ENCODE peak calls at places on chromosomes 11 and 22, in nine cellular contexts. One of them, this sample, is unnamed.

GRCh38 chr11:15650105-15650938 is 535.6 kb downstream of the INSC start:
- DNase-seq in OCI-LY7: peak; percentile 81
- DNase-seq in GM04504: peak; percentile 87
- DNase-seq in NCI-H1436: peak; percentile 87
- DNase-seq in RPMI8226: peak; percentile 81
- DNase-seq in CD8-positive, alpha-beta T cell: peak; percentile 66
- DNase-seq in SJSA1: peak; percentile 100
- DNase-seq in A673: peak; percentile 92
- DNase-seq in NCI-H774: peak; percentile 93
- DNase-seq in this sample: peak; percentile 81

GRCh38 chr11:111654611-111655010 is 52.4 kb downstream of the SIK2 start:
- DNase-seq in A673: no peak
- DNase-seq in GM04504: no peak
- DNase-seq in CD8-positive, alpha-beta T cell: no peak
- DNase-seq in NCI-H1436: no peak
- DNase-seq in RPMI8226: no peak
- DNase-seq in NCI-H774: no peak
- DNase-seq in OCI-LY7: no peak
- DNase-seq in SJSA1: no peak
- DNase-seq in this sample: no peak

GRCh38 chr11:102384419-102385052 is 37.5 kb downstream of the BIRC2 start:
- DNase-seq in NCI-H774: no peak
- DNase-seq in OCI-LY7: no peak
- DNase-seq in NCI-H1436: no peak
- DNase-seq in RPMI8226: no peak
- DNase-seq in SJSA1: no peak
- DNase-seq in A673: no peak
- DNase-seq in CD8-positive, alpha-beta T cell: no peak
- DNase-seq in GM04504: no peak
- DNase-seq in this sample: no peak

GRCh38 chr11:65432686-65433582 is 10.3 kb downstream of the NEAT1 start:
- DNase-seq in SJSA1: peak; percentile 62
- DNase-seq in A673: peak; percentile 77
- DNase-seq in GM04504: peak; percentile 35
- DNase-seq in NCI-H774: no peak
- DNase-seq in CD8-positive, alpha-beta T cell: no peak
- DNase-seq in RPMI8226: peak; percentile 48
- DNase-seq in NCI-H1436: no peak
- DNase-seq in OCI-LY7: peak; percentile 72
- DNase-seq in this sample: peak; percentile 34

GRCh38 chr22:23393721-23394320 is 186.3 kb downstream of the IGLL1 start:
- DNase-seq in SJSA1: no peak
- DNase-seq in NCI-H1436: no peak
- DNase-seq in OCI-LY7: no peak
- DNase-seq in RPMI8226: no peak
- DNase-seq in NCI-H774: no peak
- DNase-seq in A673: no peak
- DNase-seq in GM04504: no peak
- DNase-seq in CD8-positive, alpha-beta T cell: no peak
- DNase-seq in this sample: no peak

GRCh38 chr11:60700689-60701508 is 1.5 kb downstream of the MS4A8 start:
- DNase-seq in GM04504: no peak
- DNase-seq in A673: peak; percentile 66
- DNase-seq in OCI-LY7: peak; percentile 32
- DNase-seq in NCI-H774: peak; percentile 77
- DNase-seq in CD8-positive, alpha-beta T cell: no peak
- DNase-seq in NCI-H1436: peak; percentile 72
- DNase-seq in RPMI8226: peak; percentile 5
- DNase-seq in SJSA1: no peak
- DNase-seq in this sample: peak; percentile 81

GRCh38 chr11:6391548-6392134 is 1.4 kb downstream of the SMPD1 start:
- DNase-seq in A673: no peak
- DNase-seq in CD8-positive, alpha-beta T cell: no peak
- DNase-seq in NCI-H1436: no peak
- DNase-seq in RPMI8226: no peak
- DNase-seq in GM04504: no peak
- DNase-seq in OCI-LY7: no peak
- DNase-seq in NCI-H774: no peak
- DNase-seq in SJSA1: no peak
- DNase-seq in this sample: peak; percentile 72

GRCh38 chr11:58726594-58727414 is 4.9 kb downstream of the GLYAT start:
- DNase-seq in SJSA1: no peak
- DNase-seq in A673: peak; percentile 35
- DNase-seq in NCI-H1436: no peak
- DNase-seq in CD8-positive, alpha-beta T cell: peak; percentile 55
- DNase-seq in OCI-LY7: no peak
- DNase-seq in NCI-H774: no peak
- DNase-seq in GM04504: no peak
- DNase-seq in RPMI8226: peak; percentile 11
- DNase-seq in this sample: no peak

GRCh38 chr11:118221419-118221818 is 3.4 kb downstream of the JAML start:
- DNase-seq in OCI-LY7: no peak
- DNase-seq in NCI-H1436: no peak
- DNase-seq in CD8-positive, alpha-beta T cell: no peak
- DNase-seq in GM04504: no peak
- DNase-seq in A673: no peak
- DNase-seq in SJSA1: no peak
- DNase-seq in NCI-H774: no peak
- DNase-seq in RPMI8226: no peak
- DNase-seq in this sample: no peak

GRCh38 chr22:38345782-38346181 is 28.5 kb upstream of the CSNK1E start:
- DNase-seq in A673: no peak
- DNase-seq in SJSA1: no peak
- DNase-seq in OCI-LY7: no peak
- DNase-seq in NCI-H1436: no peak
- DNase-seq in GM04504: no peak
- DNase-seq in RPMI8226: no peak
- DNase-seq in NCI-H774: no peak
- DNase-seq in CD8-positive, alpha-beta T cell: no peak
- DNase-seq in this sample: no peak

GRCh38 chr11:77259681-77260080 is 41.8 kb downstream of the GDPD4 start:
- DNase-seq in SJSA1: no peak
- DNase-seq in CD8-positive, alpha-beta T cell: no peak
- DNase-seq in OCI-LY7: no peak
- DNase-seq in A673: no peak
- DNase-seq in RPMI8226: no peak
- DNase-seq in GM04504: no peak
- DNase-seq in NCI-H1436: no peak
- DNase-seq in NCI-H774: no peak
- DNase-seq in this sample: no peak

GRCh38 chr11:12441081-12441801 is 63.9 kb downstream of the PARVA start:
- DNase-seq in RPMI8226: no peak
- DNase-seq in SJSA1: peak; percentile 36
- DNase-seq in NCI-H774: no peak
- DNase-seq in NCI-H1436: no peak
- DNase-seq in CD8-positive, alpha-beta T cell: no peak
- DNase-seq in GM04504: peak; percentile 43
- DNase-seq in A673: peak; percentile 91
- DNase-seq in OCI-LY7: no peak
- DNase-seq in this sample: no peak

GRCh38 chr11:1200611-1201191 is 22.2 kb upstream of the MUC5B start:
- DNase-seq in RPMI8226: no peak
- DNase-seq in A673: no peak
- DNase-seq in OCI-LY7: no peak
- DNase-seq in GM04504: no peak
- DNase-seq in NCI-H774: no peak
- DNase-seq in SJSA1: no peak
- DNase-seq in CD8-positive, alpha-beta T cell: no peak
- DNase-seq in NCI-H1436: no peak
- DNase-seq in this sample: no peak

GRCh38 chr11:83033972-83034672 is 37.6 kb downstream of the RAB30 start:
- DNase-seq in NCI-H1436: peak; percentile 28
- DNase-seq in NCI-H774: no peak
- DNase-seq in SJSA1: no peak
- DNase-seq in CD8-positive, alpha-beta T cell: no peak
- DNase-seq in OCI-LY7: no peak
- DNase-seq in RPMI8226: peak; percentile 73
- DNase-seq in A673: peak; percentile 47
- DNase-seq in GM04504: peak; percentile 87
- DNase-seq in this sample: no peak

GRCh38 chr11:102272047-102272824 is 45.0 kb upstream of the BIRC3 start:
- DNase-seq in NCI-H1436: no peak
- DNase-seq in A673: no peak
- DNase-seq in CD8-positive, alpha-beta T cell: no peak
- DNase-seq in RPMI8226: no peak
- DNase-seq in SJSA1: no peak
- DNase-seq in GM04504: no peak
- DNase-seq in NCI-H774: no peak
- DNase-seq in OCI-LY7: no peak
- DNase-seq in this sample: no peak

GRCh38 chr11:85663781-85664560 is 958 bp downstream of the CREBZF start:
- DNase-seq in A673: peak; percentile 89
- DNase-seq in CD8-positive, alpha-beta T cell: peak; percentile 90
- DNase-seq in NCI-H1436: peak; percentile 64
- DNase-seq in RPMI8226: peak; percentile 85
- DNase-seq in GM04504: no peak
- DNase-seq in NCI-H774: peak; percentile 57
- DNase-seq in OCI-LY7: peak; percentile 84
- DNase-seq in SJSA1: peak; percentile 61
- DNase-seq in this sample: peak; percentile 77

GRCh38 chr11:32176223-32176811 is 85.4 kb downstream of the RCN1 start:
- DNase-seq in RPMI8226: peak; percentile 71
- DNase-seq in GM04504: peak; percentile 60
- DNase-seq in SJSA1: peak; percentile 57
- DNase-seq in OCI-LY7: peak; percentile 73
- DNase-seq in NCI-H1436: peak; percentile 85
- DNase-seq in A673: peak; percentile 100
- DNase-seq in CD8-positive, alpha-beta T cell: peak; percentile 85
- DNase-seq in NCI-H774: peak; percentile 27
- DNase-seq in this sample: peak; percentile 69

GRCh38 chr11:58444285-58444684 is 2.2 kb upstream of the OR5B12 start:
- DNase-seq in SJSA1: no peak
- DNase-seq in NCI-H774: no peak
- DNase-seq in CD8-positive, alpha-beta T cell: no peak
- DNase-seq in A673: no peak
- DNase-seq in OCI-LY7: no peak
- DNase-seq in RPMI8226: no peak
- DNase-seq in NCI-H1436: no peak
- DNase-seq in GM04504: no peak
- DNase-seq in this sample: no peak

GRCh38 chr22:48433647-48434046 is 1394.0 kb downstream of the BRD1 start:
- DNase-seq in NCI-H1436: no peak
- DNase-seq in GM04504: no peak
- DNase-seq in A673: no peak
- DNase-seq in OCI-LY7: no peak
- DNase-seq in CD8-positive, alpha-beta T cell: no peak
- DNase-seq in SJSA1: no peak
- DNase-seq in NCI-H774: no peak
- DNase-seq in RPMI8226: no peak
- DNase-seq in this sample: no peak

GRCh38 chr11:110730773-110731172 is 18.5 kb upstream of the ARHGAP20 start:
- DNase-seq in SJSA1: no peak
- DNase-seq in OCI-LY7: no peak
- DNase-seq in NCI-H774: no peak
- DNase-seq in CD8-positive, alpha-beta T cell: no peak
- DNase-seq in A673: no peak
- DNase-seq in GM04504: no peak
- DNase-seq in NCI-H1436: no peak
- DNase-seq in RPMI8226: no peak
- DNase-seq in this sample: no peak

GRCh38 chr11:84795698-84796097 is 831.4 kb downstream of the DLG2 start:
- DNase-seq in CD8-positive, alpha-beta T cell: no peak
- DNase-seq in OCI-LY7: no peak
- DNase-seq in RPMI8226: no peak
- DNase-seq in NCI-H1436: no peak
- DNase-seq in A673: no peak
- DNase-seq in NCI-H774: no peak
- DNase-seq in GM04504: no peak
- DNase-seq in SJSA1: no peak
- DNase-seq in this sample: no peak

GRCh38 chr22:40479887-40480538 is 109.6 kb downstream of the SGSM3 start:
- DNase-seq in CD8-positive, alpha-beta T cell: no peak
- DNase-seq in OCI-LY7: no peak
- DNase-seq in NCI-H1436: no peak
- DNase-seq in RPMI8226: no peak
- DNase-seq in SJSA1: no peak
- DNase-seq in NCI-H774: no peak
- DNase-seq in A673: no peak
- DNase-seq in GM04504: no peak
- DNase-seq in this sample: no peak

GRCh38 chr22:18984564-18984963 is 48.5 kb upstream of the PRODH start:
- DNase-seq in NCI-H774: no peak
- DNase-seq in CD8-positive, alpha-beta T cell: no peak
- DNase-seq in GM04504: no peak
- DNase-seq in SJSA1: no peak
- DNase-seq in RPMI8226: no peak
- DNase-seq in A673: no peak
- DNase-seq in OCI-LY7: no peak
- DNase-seq in NCI-H1436: no peak
- DNase-seq in this sample: no peak

GRCh38 chr22:23147632-23148387 is 2.5 kb downstream of the RAB36 start:
- DNase-seq in NCI-H1436: no peak
- DNase-seq in CD8-positive, alpha-beta T cell: no peak
- DNase-seq in NCI-H774: no peak
- DNase-seq in SJSA1: no peak
- DNase-seq in GM04504: no peak
- DNase-seq in RPMI8226: no peak
- DNase-seq in OCI-LY7: no peak
- DNase-seq in A673: no peak
- DNase-seq in this sample: no peak

GRCh38 chr11:77506857-77507256 is 33.0 kb upstream of the PAK1 start:
- DNase-seq in SJSA1: no peak
- DNase-seq in NCI-H774: no peak
- DNase-seq in NCI-H1436: no peak
- DNase-seq in GM04504: no peak
- DNase-seq in A673: no peak
- DNase-seq in OCI-LY7: no peak
- DNase-seq in CD8-positive, alpha-beta T cell: no peak
- DNase-seq in RPMI8226: peak; percentile 12
- DNase-seq in this sample: no peak

GRCh38 chr11:11965656-11966353 is 42.6 kb downstream of the DKK3 start:
- DNase-seq in GM04504: no peak
- DNase-seq in SJSA1: no peak
- DNase-seq in NCI-H1436: no peak
- DNase-seq in OCI-LY7: no peak
- DNase-seq in RPMI8226: no peak
- DNase-seq in CD8-positive, alpha-beta T cell: no peak
- DNase-seq in NCI-H774: no peak
- DNase-seq in A673: no peak
- DNase-seq in this sample: no peak

GRCh38 chr22:33139937-33140336 is 81.8 kb upstream of the SYN3 start:
- DNase-seq in A673: no peak
- DNase-seq in NCI-H1436: no peak
- DNase-seq in CD8-positive, alpha-beta T cell: no peak
- DNase-seq in RPMI8226: no peak
- DNase-seq in NCI-H774: no peak
- DNase-seq in SJSA1: no peak
- DNase-seq in OCI-LY7: no peak
- DNase-seq in GM04504: no peak
- DNase-seq in this sample: no peak

GRCh38 chr11:36702330-36703054 is 104.5 kb upstream of the RAG2 start:
- DNase-seq in OCI-LY7: peak; percentile 46
- DNase-seq in SJSA1: peak; percentile 9
- DNase-seq in NCI-H774: peak; percentile 36
- DNase-seq in CD8-positive, alpha-beta T cell: no peak
- DNase-seq in A673: peak; percentile 92
- DNase-seq in GM04504: peak; percentile 15
- DNase-seq in RPMI8226: peak; percentile 34
- DNase-seq in NCI-H1436: peak; percentile 41
- DNase-seq in this sample: peak; percentile 43

GRCh38 chr11:44600739-44601416 is 35.4 kb downstream of the CD82 start:
- DNase-seq in NCI-H774: no peak
- DNase-seq in RPMI8226: no peak
- DNase-seq in A673: peak; percentile 88
- DNase-seq in SJSA1: no peak
- DNase-seq in OCI-LY7: peak; percentile 73
- DNase-seq in NCI-H1436: no peak
- DNase-seq in GM04504: no peak
- DNase-seq in CD8-positive, alpha-beta T cell: no peak
- DNase-seq in this sample: no peak

GRCh38 chr11:128589998-128590397 is 2.6 kb upstream of the ETS1 start:
- DNase-seq in A673: no peak
- DNase-seq in GM04504: no peak
- DNase-seq in RPMI8226: no peak
- DNase-seq in SJSA1: no peak
- DNase-seq in NCI-H1436: no peak
- DNase-seq in CD8-positive, alpha-beta T cell: no peak
- DNase-seq in NCI-H774: no peak
- DNase-seq in OCI-LY7: no peak
- DNase-seq in this sample: no peak

GRCh38 chr11:12157241-12157661 is 46.9 kb downstream of the MICAL2 start:
- DNase-seq in RPMI8226: no peak
- DNase-seq in NCI-H774: no peak
- DNase-seq in A673: no peak
- DNase-seq in CD8-positive, alpha-beta T cell: no peak
- DNase-seq in NCI-H1436: no peak
- DNase-seq in GM04504: peak; percentile 66
- DNase-seq in OCI-LY7: no peak
- DNase-seq in SJSA1: no peak
- DNase-seq in this sample: no peak